ENCODE peak calls at places on chromosome 15, in six cellular contexts. R is right lobe of liver, M is PC-3, T is lower lobe of right lung, H is mammary epithelial cell, O is breast epithelium. I is an unnamed sample.

GRCh38 chr15:94231728-94232086 is 346 bp downstream of the MCTP2 start:
- DNase-seq in R (no peak), M (peak), T (no peak), H (no peak), O (no peak), I (no peak)

GRCh38 chr15:55774113-55774970 is 31.4 kb upstream of the PRTG start:
- DNase-seq in R (no peak), M (peak), T (no peak), H (no peak), O (no peak), I (no peak)

GRCh38 chr15:73760777-73761329 is 7.7 kb upstream of the INSYN1 start:
- DNase-seq in R (no peak), M (no peak), T (no peak), H (no peak), O (no peak), I (no peak)

GRCh38 chr15:50907866-50908208 is 646 bp upstream of the AP4E1 start:
- DNase-seq in R (no peak), M (peak), T (no peak), H (peak), O (no peak), I (no peak)

GRCh38 chr15:61032600-61033286 is 196.4 kb downstream of the RORA start:
- DNase-seq in R (no peak), M (no peak), T (no peak), H (no peak), O (no peak), I (no peak)

GRCh38 chr15:61633951-61634350 is 404.8 kb upstream of the RORA start:
- DNase-seq in R (no peak), M (no peak), T (no peak), H (no peak), O (no peak), I (no peak)

GRCh38 chr15:56758770-56759449 is 25.6 kb upstream of the ZNF280D start:
- DNase-seq in R (no peak), M (peak), T (no peak), H (peak), O (no peak), I (no peak)

GRCh38 chr15:53811530-53811929 is 52.1 kb upstream of the WDR72 start:
- DNase-seq in R (no peak), M (peak), T (no peak), H (no peak), O (no peak), I (peak)

GRCh38 chr15:39472661-39473657 is 107.9 kb upstream of the THBS1 start:
- DNase-seq in R (peak), M (no peak), T (peak), H (no peak), O (no peak), I (no peak)

GRCh38 chr15:28888302-28888894 is 2.6 kb downstream of the APBA2 start:
- DNase-seq in R (no peak), M (no peak), T (peak), H (no peak), O (no peak), I (no peak)

GRCh38 chr15:51135276-51135675 is 40.6 kb upstream of the TNFAIP8L3 start:
- DNase-seq in R (no peak), M (no peak), T (no peak), H (peak), O (no peak), I (no peak)

GRCh38 chr15:94162946-94163345 is 68.4 kb upstream of the MCTP2 start:
- DNase-seq in R (no peak), M (no peak), T (no peak), H (no peak), O (no peak), I (no peak)

GRCh38 chr15:51924146-51925068 is 47.2 kb downstream of the LEO1 start:
- DNase-seq in R (no peak), M (no peak), T (no peak), H (no peak), O (no peak), I (no peak)

GRCh38 chr15:41689834-41690233 is 29.6 kb downstream of the MGA start:
- DNase-seq in R (no peak), M (no peak), T (no peak), H (no peak), O (no peak), I (no peak)

GRCh38 chr15:62137216-62137884 is 27.7 kb downstream of the C2CD4B start:
- DNase-seq in R (no peak), M (no peak), T (no peak), H (no peak), O (no peak), I (no peak)

GRCh38 chr15:43792761-43793493 is 807 bp downstream of the SERF2 start:
- DNase-seq in R (no peak), M (peak), T (peak), H (peak), O (no peak), I (no peak)

GRCh38 chr15:100903191-100903590 is 16.0 kb upstream of the LRRK1 start:
- DNase-seq in R (no peak), M (no peak), T (no peak), H (no peak), O (no peak), I (no peak)

GRCh38 chr15:37134244-37134643 is 33.9 kb upstream of the MEIS2 start:
- DNase-seq in R (no peak), M (no peak), T (no peak), H (no peak), O (no peak), I (no peak)

GRCh38 chr15:40825661-40826088 is 2.8 kb downstream of the PPP1R14D start:
- DNase-seq in R (no peak), M (peak), T (no peak), H (peak), O (no peak), I (no peak)

GRCh38 chr15:50202003-50202402 is 20.0 kb downstream of the SLC27A2 start:
- DNase-seq in R (no peak), M (no peak), T (no peak), H (no peak), O (no peak), I (no peak)

GRCh38 chr15:75174736-75175135 is 26.9 kb upstream of the C15orf39 start:
- DNase-seq in R (no peak), M (no peak), T (no peak), H (no peak), O (peak), I (no peak)

GRCh38 chr15:69679623-69680228 is 227.1 kb downstream of the RPLP1 start:
- DNase-seq in R (no peak), M (no peak), T (no peak), H (no peak), O (no peak), I (no peak)

GRCh38 chr15:70775160-70775559 is 11.8 kb upstream of the UACA start:
- DNase-seq in R (no peak), M (peak), T (no peak), H (peak), O (no peak), I (no peak)

GRCh38 chr15:47466357-47466756 is 250.9 kb upstream of the SEMA6D start:
- DNase-seq in R (no peak), M (peak), T (no peak), H (peak), O (no peak), I (peak)

GRCh38 chr15:99326235-99326634 is 75.0 kb downstream of the LRRC28 start:
- DNase-seq in R (peak), M (no peak), T (no peak), H (peak), O (no peak), I (no peak)

GRCh38 chr15:29087521-29088285 is 181.9 kb downstream of the NSMCE3 start:
- DNase-seq in R (no peak), M (no peak), T (no peak), H (no peak), O (no peak), I (no peak)

GRCh38 chr15:96121521-96121920 is 209.0 kb upstream of the NR2F2 start:
- DNase-seq in R (no peak), M (no peak), T (no peak), H (no peak), O (no peak), I (no peak)

GRCh38 chr15:101089579-101090459 is 162.0 kb downstream of the CHSY1 start:
- DNase-seq in R (no peak), M (no peak), T (no peak), H (no peak), O (no peak), I (no peak)

GRCh38 chr15:41950505-41950904 is 21.9 kb downstream of the EHD4 start:
- DNase-seq in R (no peak), M (no peak), T (no peak), H (no peak), O (no peak), I (no peak)

GRCh38 chr15:70627734-70628541 is 135.4 kb downstream of the UACA start:
- DNase-seq in R (no peak), M (no peak), T (no peak), H (no peak), O (no peak), I (peak)

GRCh38 chr15:31292391-31293020 is 34.1 kb upstream of the KLF13 start:
- DNase-seq in R (peak), M (no peak), T (no peak), H (peak), O (peak), I (no peak)

DNA sequence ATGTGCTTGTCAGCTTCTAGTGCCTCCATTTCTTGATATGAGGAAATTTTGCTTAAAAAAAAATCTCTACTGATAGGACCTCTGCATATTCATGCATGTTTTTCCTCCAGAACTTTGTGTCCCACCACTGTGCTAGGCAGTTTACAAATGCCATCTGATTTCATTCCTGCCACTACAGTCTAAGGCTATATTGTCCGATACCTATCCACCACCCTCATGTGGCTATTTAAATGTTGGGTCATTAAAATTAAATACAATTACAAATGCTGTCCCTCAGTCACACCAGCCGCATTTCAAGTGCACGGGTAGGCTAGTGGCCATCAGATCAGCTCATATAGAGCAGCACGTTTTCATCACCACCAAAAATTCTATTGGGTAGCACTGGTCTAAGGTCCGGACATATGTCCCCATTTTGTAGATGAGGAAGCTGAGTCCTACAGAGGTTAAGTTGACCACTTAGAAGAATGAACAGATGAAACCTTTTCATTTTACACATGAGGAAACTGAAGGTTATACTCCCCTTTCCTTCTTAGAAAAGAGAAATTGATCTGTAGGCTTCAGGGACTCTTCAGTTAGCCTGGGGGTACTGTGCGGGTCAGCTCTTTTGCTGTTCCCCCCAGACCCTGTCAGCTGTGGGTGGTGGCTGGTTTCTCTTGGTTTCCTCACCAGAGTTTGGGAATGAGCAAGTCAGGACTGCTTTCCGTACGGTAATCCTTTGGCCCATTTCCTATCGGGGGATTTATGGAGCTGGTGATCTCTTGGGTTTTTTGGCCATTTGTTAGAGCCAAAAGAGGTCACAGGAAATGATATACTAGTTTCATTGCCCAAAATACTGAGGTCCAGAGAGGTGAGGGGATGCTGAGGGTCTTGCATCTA is 56.6 kb downstream of the SMAD3 start:
- DNase-seq in R (no peak), M (no peak), T (no peak), H (no peak), O (no peak), I (no peak)
- H3K4me3 ChIP-seq in R (no peak), M (no peak), T (no peak), H (no peak), O (peak), I (no peak)

GRCh38 chr15:33985287-33985686 is 17.0 kb downstream of the CHRM5 start:
- DNase-seq in R (no peak), M (no peak), T (no peak), H (peak), O (no peak), I (peak)
- TF ChIP-seq CTCF in R (no peak), M (no peak), T (no peak), H (no peak), O (no peak), I (no peak)

GRCh38 chr15:68427961-68428360 is 4.0 kb downstream of the ITGA11 start:
- DNase-seq in R (no peak), M (no peak), T (no peak), H (no peak), O (no peak), I (no peak)
- H3K4me3 ChIP-seq in R (no peak), M (no peak), T (no peak), H (no peak), O (no peak), I (no peak)

DNA sequence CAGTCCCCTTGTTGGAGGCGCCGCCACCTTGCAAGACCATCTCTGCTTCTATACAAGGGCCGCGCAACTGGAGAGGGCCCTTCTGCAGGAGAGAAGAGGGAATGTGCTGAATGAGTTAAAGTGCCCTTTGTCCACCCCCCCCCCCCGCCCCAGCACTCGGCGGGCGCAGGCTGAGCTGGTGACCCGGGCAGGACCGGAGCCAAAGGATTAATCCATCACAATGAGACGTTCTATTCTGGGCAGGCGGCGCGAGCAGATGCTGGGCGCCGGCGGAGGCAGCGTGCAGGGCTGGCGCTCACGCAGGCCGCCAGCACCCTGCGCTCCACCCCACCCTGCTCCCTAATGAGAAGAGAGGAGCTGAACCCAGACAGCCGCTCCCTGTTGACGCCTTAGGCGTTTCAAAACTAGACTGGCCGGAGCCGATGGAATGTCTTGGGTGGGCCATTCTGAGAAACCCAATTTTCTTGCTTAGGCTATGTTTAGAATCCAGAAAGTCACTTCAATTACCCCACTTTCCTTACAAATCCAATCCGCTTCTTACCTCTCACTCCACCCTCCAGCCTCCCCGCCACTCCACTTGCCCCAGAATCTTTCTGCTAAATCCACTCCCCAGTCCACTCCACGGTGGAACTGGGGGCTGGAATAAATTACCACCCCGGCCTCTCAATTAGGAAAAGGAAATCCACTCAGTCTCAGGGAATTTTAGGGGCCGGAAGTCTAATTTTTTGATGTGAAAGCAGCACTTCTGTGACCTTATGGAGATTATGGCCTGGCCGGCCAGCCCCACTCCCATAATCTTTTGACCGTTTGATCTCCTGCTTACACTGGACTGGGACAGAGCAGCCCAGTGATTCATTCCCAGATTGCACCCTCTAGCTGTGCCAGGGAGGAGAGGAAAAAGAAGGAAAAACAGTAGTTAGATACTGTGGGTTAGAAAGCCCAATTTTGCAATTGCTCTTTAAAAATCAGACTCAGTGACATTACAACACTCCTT is 32.7 kb downstream of the GJD2 start:
- DNase-seq in R (peak), M (no peak), T (no peak), H (peak), O (no peak), I (no peak)
- TF ChIP-seq CTCF in R (peak), M (no peak), T (no peak), H (no peak), O (no peak), I (no peak)

GRCh38 chr15:80779658-80780415 is 667 bp downstream of the CEMIP start:
- DNase-seq in R (no peak), M (peak), T (no peak), H (peak), O (no peak), I (no peak)

GRCh38 chr15:80785811-80786354 is 6.7 kb downstream of the CEMIP start:
- DNase-seq in R (no peak), M (no peak), T (no peak), H (no peak), O (no peak), I (no peak)

GRCh38 chr15:80780416-80781221 is 1.4 kb downstream of the CEMIP start:
- DNase-seq in R (peak), M (peak), T (peak), H (peak), O (no peak), I (no peak)

GRCh38 chr15:80785335-80785734 is 6.2 kb downstream of the CEMIP start:
- DNase-seq in R (no peak), M (no peak), T (no peak), H (no peak), O (no peak), I (no peak)

DNA sequence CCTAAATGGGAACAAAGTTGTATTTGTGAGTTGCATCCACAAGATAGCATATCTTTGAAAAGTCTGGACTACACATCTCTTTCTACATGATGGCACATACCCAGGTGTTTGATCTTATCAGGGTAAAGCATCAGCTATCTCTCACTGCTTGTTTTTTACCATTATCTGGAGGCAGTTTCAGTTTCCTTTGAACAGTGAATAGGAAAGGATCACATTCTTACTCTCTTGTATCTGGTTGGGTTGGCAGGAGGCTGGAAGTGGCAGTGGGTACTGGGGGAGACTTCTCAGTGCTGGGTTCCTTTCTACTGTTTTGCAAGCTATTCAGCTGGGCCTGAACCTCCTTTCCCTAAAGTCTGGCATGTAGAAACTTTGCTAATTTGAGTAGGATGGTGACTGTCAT is 4.1 kb downstream of the CEMIP start:
- DNase-seq in R (no peak), M (no peak), T (no peak), H (no peak), O (no peak), I (no peak)
- H3K4me3 ChIP-seq in R (no peak), M (no peak), T (no peak), H (no peak), O (no peak), I (no peak)

DNA sequence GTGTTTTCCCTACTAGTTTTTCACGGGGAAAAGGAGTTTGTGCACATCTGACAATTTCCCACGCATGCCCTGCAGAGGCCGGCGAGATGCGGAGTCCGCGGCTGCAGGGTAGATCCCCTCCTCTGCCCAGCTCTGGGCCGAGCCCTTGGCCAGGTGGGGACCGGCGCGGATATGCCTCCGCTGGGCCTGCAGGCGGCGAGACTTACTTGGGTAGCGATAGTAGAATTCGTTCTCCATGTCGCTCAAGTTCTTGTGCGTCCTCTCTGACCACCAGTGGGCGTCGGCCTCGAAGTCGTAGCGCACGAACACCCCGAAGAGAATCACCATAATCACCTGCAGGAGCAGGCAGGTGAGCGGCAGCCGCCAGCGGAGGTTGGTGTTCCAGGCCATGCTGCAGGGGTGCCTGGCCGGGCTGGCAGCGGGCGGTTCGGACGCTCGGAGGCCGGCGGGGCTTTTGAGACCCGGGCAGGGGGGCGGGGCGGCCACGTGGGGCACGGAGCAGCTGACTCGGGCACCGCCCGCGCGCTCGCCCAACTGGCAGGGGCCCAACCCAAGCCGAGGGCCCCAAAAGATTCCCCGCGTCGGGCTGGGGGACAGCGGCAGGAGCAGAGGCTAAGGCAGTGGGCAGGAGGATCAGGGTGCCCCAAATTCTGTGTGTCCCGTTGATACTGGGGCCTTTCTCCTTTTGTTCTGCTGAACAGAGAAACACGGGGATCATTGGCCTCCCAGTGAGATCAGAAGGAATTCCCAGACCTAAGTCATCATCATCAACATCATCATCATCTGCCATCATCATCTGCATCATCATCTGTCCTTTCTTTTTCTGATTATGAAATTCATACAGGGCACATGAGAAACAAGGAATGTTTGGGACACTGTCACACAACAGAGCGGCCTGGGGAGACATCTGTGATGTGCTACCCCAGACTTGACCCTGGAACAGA is at the start of gene RHCG:
- DNase-seq in R (peak), M (no peak), T (no peak), H (peak), O (no peak), I (no peak)
- TF ChIP-seq CTCF in R (peak), M (no peak), T (no peak), H (peak), O (no peak), I (no peak)

I was measured in astrocyte of the cerebellum.